ENCODE peak calls at places on chromosomes 13 and 19, in ten cellular contexts. G is stimulated activated effector memory CD8-positive, alpha-beta T cell treated with anti-CD3 and anti-CD28 coated beads, Interleukin-12 subunit alpha, Interleukin-12 subunit beta, amount 100 ng/mL, for 72 hours; Q is head of caudate nucleus; W is stimulated activated CD4-positive, alpha-beta T cell treated with anti-CD3 and anti-CD28 coated beads, Interleukin-2, amount 100 ng/mL, for 4 hours; N is NCI-H1417 treated with DMSO at 0.1 percent for 48 hours; T is fibroblast of pulmonary artery; M is RPMI8226; J is CD4-positive, alpha-beta T cell; C is NAMALWA; L is HFFc6. Y is an unnamed sample.

GRCh38 chr19:49231804-49232203 is 74.2 kb downstream of the TRPM4 start:
- DNase-seq in G (no peak), Q (no peak), W (no peak), N (no peak), T (no peak), M (no peak), J (no peak), C (no peak), L (no peak), Y (no peak)

GRCh38 chr19:495440-496332 is 600 bp upstream of the MADCAM1 start:
- DNase-seq in G (peak), Q (no peak), W (no peak), N (no peak), T (peak), M (no peak), J (peak), C (peak), L (peak), Y (peak)

GRCh38 chr13:108342369-108343289 is 73.1 kb downstream of the TNFSF13B start:
- DNase-seq in G (no peak), Q (peak), W (no peak), N (peak), T (peak), M (peak), J (no peak), C (peak), L (peak), Y (peak)

GRCh38 chr19:48290923-48291700 is 21.2 kb downstream of the ZNF114 start:
- DNase-seq in G (peak), Q (peak), W (peak), N (no peak), T (peak), M (peak), J (peak), C (peak), L (peak), Y (peak)

GRCh38 chr13:34258646-34259386 is 440.9 kb downstream of the RFC3 start:
- DNase-seq in G (no peak), Q (no peak), W (no peak), N (no peak), T (no peak), M (no peak), J (no peak), C (no peak), L (peak), Y (no peak)

GRCh38 chr19:30224689-30225606 is 147.2 kb upstream of the ZNF536 start:
- DNase-seq in G (no peak), Q (peak), W (no peak), N (no peak), T (no peak), M (no peak), J (no peak), C (no peak), L (no peak), Y (no peak)

GRCh38 chr19:38264486-38265212 is at the start of gene SPINT2:
- DNase-seq in G (peak), Q (peak), W (peak), N (peak), T (no peak), M (no peak), J (peak), C (peak), L (no peak), Y (no peak)

GRCh38 chr13:26967119-26968038 is 204.2 kb downstream of the USP12 start:
- DNase-seq in G (no peak), Q (no peak), W (no peak), N (no peak), T (peak), M (no peak), J (no peak), C (no peak), L (no peak), Y (peak)

GRCh38 chr13:31029129-31029528 is 96.7 kb downstream of the TEX26 start:
- DNase-seq in G (no peak), Q (no peak), W (no peak), N (no peak), T (peak), M (no peak), J (no peak), C (no peak), L (no peak), Y (peak)

GRCh38 chr19:1651548-1652394 is 644 bp downstream of the TCF3 start:
- DNase-seq in G (peak), Q (peak), W (peak), N (no peak), T (peak), M (peak), J (peak), C (peak), L (no peak), Y (peak)

GRCh38 chr19:5773276-5773675 is 11.3 kb downstream of the PRR22 start:
- DNase-seq in G (no peak), Q (no peak), W (no peak), N (no peak), T (no peak), M (no peak), J (no peak), C (no peak), L (no peak), Y (no peak)

GRCh38 chr13:29594710-29595379 is 643 bp downstream of the SLC7A1 start:
- DNase-seq in G (peak), Q (peak), W (peak), N (no peak), T (peak), M (peak), J (peak), C (peak), L (peak), Y (peak)

GRCh38 chr13:46609726-46610125 is 56.8 kb downstream of the LRCH1 start:
- DNase-seq in G (no peak), Q (no peak), W (no peak), N (peak), T (no peak), M (no peak), J (no peak), C (no peak), L (no peak), Y (peak)

GRCh38 chr19:50933640-50934039 is 19.2 kb downstream of the KLK5 start:
- DNase-seq in G (no peak), Q (no peak), W (no peak), N (no peak), T (peak), M (no peak), J (no peak), C (no peak), L (peak), Y (no peak)

GRCh38 chr13:27869436-27870090 is 50.2 kb upstream of the PDX1 start:
- DNase-seq in G (no peak), Q (no peak), W (no peak), N (no peak), T (no peak), M (no peak), J (no peak), C (no peak), L (no peak), Y (no peak)

GRCh38 chr13:34826432-34826831 is 115.6 kb upstream of the NBEA start:
- DNase-seq in G (no peak), Q (no peak), W (no peak), N (no peak), T (no peak), M (no peak), J (no peak), C (no peak), L (no peak), Y (no peak)

GRCh38 chr19:3346677-3347353 is 19.6 kb upstream of the NFIC start:
- DNase-seq in G (no peak), Q (peak), W (no peak), N (no peak), T (peak), M (no peak), J (no peak), C (no peak), L (peak), Y (no peak)

GRCh38 chr13:113737803-113738202 is 21.2 kb upstream of the TMEM255B start:
- DNase-seq in G (no peak), Q (no peak), W (no peak), N (no peak), T (no peak), M (no peak), J (no peak), C (no peak), L (no peak), Y (no peak)

GRCh38 chr13:107422421-107422820 is 792.9 kb downstream of the LIG4 start:
- DNase-seq in G (no peak), Q (no peak), W (no peak), N (no peak), T (no peak), M (no peak), J (no peak), C (no peak), L (no peak), Y (no peak)

GRCh38 chr19:681029-681626 is 4.9 kb downstream of the FSTL3 start:
- DNase-seq in G (no peak), Q (peak), W (no peak), N (no peak), T (no peak), M (peak), J (no peak), C (no peak), L (no peak), Y (no peak)

GRCh38 chr19:43723588-43723987 is 7.7 kb downstream of the IRGC start:
- DNase-seq in G (no peak), Q (no peak), W (no peak), N (no peak), T (peak), M (no peak), J (no peak), C (no peak), L (no peak), Y (no peak)

GRCh38 chr13:51006067-51006800 is 96.6 kb downstream of the RNASEH2B start:
- DNase-seq in G (no peak), Q (no peak), W (no peak), N (no peak), T (peak), M (no peak), J (no peak), C (no peak), L (no peak), Y (no peak)

GRCh38 chr19:46471116-46471733 is at the start of gene PNMA8A:
- DNase-seq in G (no peak), Q (peak), W (no peak), N (peak), T (peak), M (no peak), J (no peak), C (no peak), L (peak), Y (peak)

GRCh38 chr13:21606251-21606650 is 2.3 kb upstream of the MICU2 start:
- DNase-seq in G (no peak), Q (no peak), W (no peak), N (no peak), T (no peak), M (no peak), J (no peak), C (no peak), L (no peak), Y (no peak)

GRCh38 chr19:31478241-31478640 is 129.0 kb upstream of the TSHZ3 start:
- DNase-seq in G (no peak), Q (no peak), W (no peak), N (no peak), T (no peak), M (no peak), J (no peak), C (no peak), L (no peak), Y (no peak)

GRCh38 chr13:51999525-51999924 is 11.7 kb downstream of the ATP7B start:
- DNase-seq in G (no peak), Q (peak), W (no peak), N (no peak), T (no peak), M (peak), J (no peak), C (no peak), L (no peak), Y (no peak)

GRCh38 chr19:12636631-12637030 is 25.9 kb downstream of the ZNF791 start:
- DNase-seq in G (no peak), Q (no peak), W (no peak), N (no peak), T (no peak), M (no peak), J (no peak), C (no peak), L (no peak), Y (no peak)

GRCh38 chr13:99442273-99442895 is 58.9 kb upstream of the TM9SF2 start:
- DNase-seq in G (peak), Q (peak), W (peak), N (peak), T (peak), M (peak), J (no peak), C (peak), L (peak), Y (peak)

GRCh38 chr13:73141292-73141771 is 82.5 kb downstream of the KLF5 start:
- DNase-seq in G (no peak), Q (no peak), W (no peak), N (no peak), T (peak), M (no peak), J (no peak), C (no peak), L (no peak), Y (no peak)

GRCh38 chr19:4278460-4278901 is 585 bp upstream of the SHD start:
- DNase-seq in G (no peak), Q (no peak), W (no peak), N (no peak), T (no peak), M (no peak), J (no peak), C (no peak), L (no peak), Y (peak)

GRCh38 chr19:50793558-50794065 is 3.4 kb downstream of the ACP4 start:
- DNase-seq in G (no peak), Q (no peak), W (no peak), N (no peak), T (no peak), M (no peak), J (no peak), C (no peak), L (no peak), Y (no peak)

GRCh38 chr13:48403151-48403631 is 9.7 kb downstream of the LPAR6 start:
- DNase-seq in G (no peak), Q (no peak), W (no peak), N (no peak), T (peak), M (no peak), J (no peak), C (no peak), L (no peak), Y (no peak)

GRCh38 chr13:41603917-41604316 is 146.6 kb downstream of the RGCC start:
- DNase-seq in G (no peak), Q (no peak), W (no peak), N (no peak), T (peak), M (no peak), J (no peak), C (no peak), L (peak), Y (peak)

GRCh38 chr19:33796164-33797100 is at the start of gene KCTD15:
- DNase-seq in G (peak), Q (peak), W (no peak), N (peak), T (peak), M (peak), J (no peak), C (peak), L (no peak), Y (peak)